ENCODE peak calls at places on chromosomes 16 and 17, in four cellular contexts. Y, M, P and N are unnamed samples.

GRCh38 chr16:11071829-11072228 is 127.5 kb downstream of the CLEC16A start:
- DNase-seq in Y (no peak), M (no peak), P (no peak), N (no peak)

GRCh38 chr16:59249049-59249448 is 514.9 kb upstream of the GOT2 start:
- DNase-seq in Y (peak), M (peak), P (no peak), N (peak)

GRCh38 chr17:50079334-50080095 is 15.6 kb upstream of the PDK2 start:
- DNase-seq in Y (no peak), M (peak), P (peak), N (peak)

GRCh38 chr17:58920773-58921172 is 165.1 kb downstream of the PPM1E start:
- DNase-seq in Y (no peak), M (no peak), P (no peak), N (no peak)

GRCh38 chr17:41957058-41957868 is 9.3 kb upstream of the CNP start:
- DNase-seq in Y (no peak), M (peak), P (peak), N (peak)

GRCh38 chr17:14118951-14119350 is 49.6 kb downstream of the COX10 start:
- DNase-seq in Y (no peak), M (no peak), P (no peak), N (no peak)

GRCh38 chr17:50423553-50424159 is 2.4 kb upstream of the ACSF2 start:
- DNase-seq in Y (no peak), M (peak), P (peak), N (peak)

GRCh38 chr17:72915631-72916081 is 176.8 kb downstream of the SLC39A11 start:
- DNase-seq in Y (no peak), M (no peak), P (no peak), N (no peak)

GRCh38 chr17:56737741-56738161 is 96.0 kb downstream of the C17orf67 start:
- DNase-seq in Y (no peak), M (no peak), P (no peak), N (no peak)

GRCh38 chr16:11004351-11004750 is 60.0 kb downstream of the CLEC16A start:
- DNase-seq in Y (no peak), M (no peak), P (no peak), N (no peak)

GRCh38 chr16:66470556-66470955 is 43.5 kb downstream of the BEAN1 start:
- DNase-seq in Y (no peak), M (no peak), P (no peak), N (no peak)

GRCh38 chr17:6749519-6749918 is 6.3 kb upstream of the XAF1 start:
- DNase-seq in Y (no peak), M (no peak), P (peak), N (peak)

GRCh38 chr16:77732241-77732946 is 10.1 kb downstream of the NUDT7 start:
- DNase-seq in Y (no peak), M (peak), P (no peak), N (no peak)
- H3K4me2 ChIP-seq in Y (no peak), M (no peak), P (no peak), N (no peak)

GRCh38 chr17:3861761-3862681 is 16.0 kb upstream of the NCBP3 start:
- DNase-seq in Y (no peak), M (no peak), P (no peak), N (no peak)
- TF ChIP-seq POLR2AphosphoS5 in Y (no peak), M (no peak), P (no peak), N (no peak)

DNA sequence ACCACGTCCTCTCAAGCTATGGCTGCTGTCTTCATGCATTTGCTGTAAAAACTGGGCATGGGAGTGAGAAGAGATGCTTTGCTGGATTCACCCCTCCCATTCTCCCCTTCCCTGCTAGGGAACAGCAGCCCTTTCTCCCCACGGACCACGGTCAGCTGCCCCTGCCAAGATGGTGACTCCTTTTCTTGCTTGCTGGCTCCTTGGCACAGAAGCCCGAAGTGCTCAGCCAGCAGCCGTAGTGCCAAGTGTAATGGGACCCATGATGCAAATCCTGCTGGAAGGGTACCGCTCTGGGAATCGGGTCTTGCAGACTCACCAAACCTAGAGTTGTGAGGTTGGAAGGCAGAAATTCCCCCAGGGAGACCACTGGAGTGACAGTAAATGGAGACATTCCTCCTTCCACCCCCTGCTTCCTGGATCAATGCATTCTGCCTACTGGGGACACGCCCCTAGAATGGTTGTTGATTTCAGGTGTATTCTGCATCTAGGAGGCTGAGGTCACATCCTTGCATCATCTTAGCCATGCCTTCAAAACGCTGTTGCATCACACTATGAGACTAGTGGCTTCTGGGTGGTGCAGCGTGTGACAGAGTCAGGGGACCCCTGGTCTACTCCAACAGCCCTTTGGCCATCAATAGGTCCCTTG is 63.0 kb upstream of the CBX4 start:
- DNase-seq in Y (no peak), M (no peak), P (no peak), N (no peak)
- TF ChIP-seq JUN in Y (no peak), M (no peak), P (no peak), N (no peak)

GRCh38 chr16:85291302-85292148 is 179.3 kb upstream of the CIBAR2 start:
- DNase-seq in Y (no peak), M (peak), P (peak), N (peak)
- H3K4me2 ChIP-seq in Y (no peak), M (peak), P (no peak), N (no peak)

GRCh38 chr16:84358601-84359295 is 9.6 kb upstream of the ATP2C2 start:
- DNase-seq in Y (no peak), M (no peak), P (no peak), N (no peak)
- TF ChIP-seq POLR2AphosphoS5 in Y (no peak), M (no peak), P (no peak), N (no peak)

GRCh38 chr17:47742319-47743181 is 9.5 kb downstream of the TBX21 start:
- DNase-seq in Y (no peak), M (peak), P (peak), N (no peak)
- TF ChIP-seq JUN in Y (no peak), M (no peak), P (no peak), N (no peak)